ENCODE peak calls at places on chromosomes 3 and 15, in seven cellular contexts. V is Peyer's patch; M is CD8-positive, alpha-beta T cell; W is transverse colon; Q is astrocyte; R is foreskin fibroblast; X is heart right ventricle. N is an unnamed sample.

GRCh38 chr3:43533009-43533408 is 88.8 kb downstream of the ANO10 start:
- DNase-seq in Q (no peak), M (no peak), R (no peak), V (no peak), X (no peak), W (no peak), N (no peak)

GRCh38 chr3:197155039-197155438 is 125.4 kb upstream of the MELTF start:
- DNase-seq in Q (no peak), R (no peak), X (no peak), M (no peak), V (no peak), W (no peak), N (no peak)

GRCh38 chr3:64207289-64208086 is 17.8 kb downstream of the PRICKLE2 start:
- DNase-seq in W (no peak), Q (peak), R (peak), X (no peak), V (no peak), M (no peak), N (no peak)

GRCh38 chr3:183310936-183311335 is 57.9 kb downstream of the B3GNT5 start:
- DNase-seq in Q (no peak), R (no peak), V (no peak), M (no peak), W (no peak), X (no peak), N (no peak)

GRCh38 chr3:34013818-34014576 is 215.6 kb downstream of the PDCD6IP start:
- DNase-seq in M (no peak), R (no peak), V (no peak), X (no peak), W (no peak), Q (no peak), N (no peak)

GRCh38 chr15:51623386-51623938 is 891 bp upstream of the DMXL2 start:
- DNase-seq in V (no peak), W (peak), R (no peak), Q (no peak), M (no peak), X (no peak), N (peak)

GRCh38 chr3:42704136-42704841 is 1.7 kb upstream of the HHATL start:
- DNase-seq in R (no peak), W (no peak), Q (no peak), X (no peak), M (no peak), V (no peak), N (no peak)

GRCh38 chr3:112785321-112786001 is 61.2 kb downstream of the CD200R1L start:
- DNase-seq in X (no peak), R (no peak), M (no peak), V (no peak), W (no peak), Q (no peak), N (no peak)

GRCh38 chr3:186525369-186526255 is 18.6 kb downstream of the CRYGS start:
- DNase-seq in X (no peak), W (no peak), Q (no peak), M (no peak), R (no peak), V (no peak), N (no peak)

GRCh38 chr3:106126016-106126525 is 257.3 kb upstream of the CBLB start:
- DNase-seq in W (no peak), V (no peak), R (no peak), X (no peak), M (no peak), Q (no peak), N (no peak)

GRCh38 chr3:197753263-197753662 is 3.6 kb downstream of the FYTTD1 start:
- DNase-seq in X (no peak), W (no peak), R (no peak), Q (no peak), V (no peak), M (no peak), N (no peak)

GRCh38 chr3:190076138-190076537 is 44.6 kb downstream of the P3H2 start:
- DNase-seq in W (no peak), Q (peak), X (no peak), R (peak), M (no peak), V (no peak), N (no peak)

GRCh38 chr15:85767785-85768529 is 26.8 kb downstream of the KLHL25 start:
- DNase-seq in M (no peak), R (no peak), X (no peak), V (no peak), W (no peak), Q (no peak), N (no peak)

GRCh38 chr3:100254168-100254777 is 6.5 kb upstream of the TBC1D23 start:
- DNase-seq in W (peak), V (no peak), R (peak), X (peak), Q (peak), M (no peak), N (peak)

GRCh38 chr3:49912787-49913375 is 9.2 kb upstream of the MST1R start:
- DNase-seq in R (no peak), Q (no peak), W (no peak), M (no peak), X (no peak), V (no peak), N (no peak)

GRCh38 chr3:54781728-54782127 is 146.1 kb downstream of the LRTM1 start:
- DNase-seq in W (no peak), R (no peak), M (no peak), Q (no peak), X (no peak), V (no peak), N (no peak)

GRCh38 chr3:66554178-66554577 is 53.4 kb upstream of the LRIG1 start:
- DNase-seq in X (no peak), W (no peak), M (no peak), V (no peak), Q (peak), R (peak), N (no peak)

GRCh38 chr15:38894260-38894948 is 329.8 kb upstream of the RASGRP1 start:
- DNase-seq in V (no peak), Q (peak), W (no peak), R (peak), M (no peak), X (no peak), N (no peak)

GRCh38 chr3:23071306-23071705 is 131.8 kb upstream of the UBE2E2 start:
- DNase-seq in X (no peak), V (no peak), Q (no peak), R (no peak), W (no peak), M (no peak), N (no peak)

GRCh38 chr3:134323966-134324962 is 50.0 kb downstream of the AMOTL2 start:
- DNase-seq in W (no peak), M (no peak), X (no peak), Q (no peak), V (no peak), R (no peak), N (no peak)

GRCh38 chr15:74789741-74790079 is 7.8 kb downstream of the CSK start:
- DNase-seq in R (no peak), X (no peak), V (no peak), M (no peak), W (no peak), Q (no peak), N (no peak)

GRCh38 chr15:74790080-74790916 is 8.4 kb downstream of the CSK start:
- DNase-seq in W (peak), V (no peak), M (peak), R (peak), Q (peak), X (peak), N (no peak)

GRCh38 chr15:74788716-74789151 is 6.9 kb downstream of the CSK start:
- DNase-seq in Q (no peak), W (peak), X (no peak), M (peak), V (no peak), R (no peak), N (no peak)

GRCh38 chr15:74788042-74788715 is 6.3 kb downstream of the CSK start:
- DNase-seq in Q (no peak), V (no peak), R (no peak), W (no peak), X (no peak), M (no peak), N (no peak)

GRCh38 chr15:74789171-74789627 is 7.3 kb downstream of the CSK start:
- DNase-seq in M (peak), V (peak), Q (no peak), X (no peak), R (no peak), W (peak), N (no peak)
- H3K4me3 ChIP-seq in M (peak), V (peak), Q (no peak), X (peak), R (no peak), W (no peak), N (peak)

GRCh38 chr3:45078910-45079522 is 52.9 kb downstream of the CLEC3B start:
- DNase-seq in V (peak), Q (peak), R (peak), X (no peak), M (no peak), W (peak), N (no peak)
- TF ChIP-seq CTCF in V (peak), Q (peak), R (no peak), X (no peak), M (no peak), W (peak), N (no peak)

GRCh38 chr15:64379216-64379960 is 1.9 kb downstream of the PCLAF start:
- DNase-seq in R (peak), M (no peak), Q (no peak), W (no peak), X (no peak), V (no peak), N (no peak)
- H3K4me3 ChIP-seq in R (peak), M (no peak), Q (peak), W (no peak), X (no peak), V (no peak), N (no peak)

DNA sequence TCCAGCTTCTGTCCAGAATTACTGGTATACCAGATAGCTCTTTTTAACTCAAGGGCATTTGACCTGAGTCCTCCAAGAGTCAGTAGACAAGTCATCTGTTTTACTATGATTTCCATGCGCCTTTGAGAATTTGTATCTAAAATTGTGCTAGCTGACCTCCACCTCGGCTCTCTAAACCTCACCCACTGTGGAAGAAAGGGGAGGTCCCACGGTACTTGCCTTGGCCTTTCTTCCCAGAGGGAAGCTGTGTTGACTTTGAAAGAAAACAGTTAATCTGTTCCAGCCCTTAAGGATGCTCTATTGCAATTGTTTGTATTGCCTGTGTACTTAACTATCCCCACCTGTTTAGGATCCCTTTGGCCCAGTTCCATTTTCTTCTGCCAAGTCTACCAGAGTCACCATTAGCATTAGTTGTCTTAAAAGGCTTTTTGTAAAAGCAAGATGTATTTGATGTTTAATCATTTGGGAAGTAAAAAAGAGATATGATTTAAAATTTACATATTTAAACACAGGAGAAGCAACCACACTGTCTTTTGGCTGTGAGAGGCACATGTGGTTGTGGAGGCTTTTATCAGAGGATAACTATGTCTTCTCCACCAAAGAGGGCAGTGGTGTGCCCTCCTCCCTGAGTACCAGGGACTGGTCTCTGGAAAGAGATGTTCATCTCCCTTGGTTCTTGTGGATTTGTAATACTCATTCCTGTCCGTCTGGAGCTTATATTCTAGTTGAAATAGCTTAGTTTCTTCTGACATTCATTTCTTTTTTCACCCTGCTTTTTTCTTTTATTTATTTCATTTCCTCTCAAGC is 88.8 kb downstream of the CRTC3 start:
- DNase-seq in Q (no peak), X (no peak), M (no peak), R (peak), V (no peak), W (no peak), N (peak)
- TF ChIP-seq CTCF in Q (no peak), X (no peak), M (no peak), R (no peak), V (no peak), W (no peak), N (peak)

GRCh38 chr15:41794081-41794480 is 19.8 kb downstream of the MAPKBP1 start:
- DNase-seq in X (no peak), V (no peak), R (peak), W (no peak), Q (no peak), M (no peak), N (no peak)

GRCh38 chr15:41798607-41799487 is 24.6 kb downstream of the MAPKBP1 start:
- DNase-seq in R (peak), W (no peak), Q (no peak), M (no peak), X (no peak), V (no peak), N (no peak)

GRCh38 chr15:41797194-41797593 is 22.9 kb downstream of the MAPKBP1 start:
- DNase-seq in X (no peak), R (no peak), V (no peak), Q (no peak), M (no peak), W (no peak), N (no peak)

GRCh38 chr15:41796457-41796856 is 22.2 kb downstream of the MAPKBP1 start:
- DNase-seq in W (no peak), V (no peak), X (no peak), M (no peak), R (peak), Q (no peak), N (no peak)

GRCh38 chr15:41795996-41796395 is 21.7 kb downstream of the MAPKBP1 start:
- DNase-seq in Q (no peak), V (no peak), M (no peak), W (no peak), R (peak), X (no peak), N (no peak)
- H3K4me3 ChIP-seq in Q (no peak), V (no peak), M (no peak), W (no peak), R (no peak), X (no peak), N (no peak)

GRCh38 chr3:71069797-71070196 is 513.7 kb downstream of the FOXP1 start:
- DNase-seq in M (peak), Q (no peak), X (peak), V (no peak), R (peak), W (peak), N (no peak)
- TF ChIP-seq CTCF in M (peak), Q (peak), X (peak), V (peak), R (no peak), W (peak), N (peak)